ENCODE peak calls at places on chromosomes 13 and 19, in four cellular contexts. M, H, L and B are unnamed samples.

GRCh38 chr13:66159526-66159925 is 1070.6 kb downstream of the PCDH9 start:
- DNase-seq in H (no peak), M (no peak), L (no peak), B (no peak)

GRCh38 chr13:101942038-101942437 is 459.8 kb downstream of the FGF14 start:
- DNase-seq in L (no peak), M (no peak), H (no peak), B (no peak)

GRCh38 chr19:33524024-33524664 is 2.6 kb upstream of the PEPD start:
- DNase-seq in M (no peak), L (peak; percentile 23), H (no peak), B (peak; percentile 25)

GRCh38 chr19:14505488-14506239 is 9.7 kb upstream of the GIPC1 start:
- DNase-seq in L (no peak), M (peak; percentile 51), H (no peak), B (no peak)

GRCh38 chr19:21396893-21397572 is at the start of gene ZNF493:
- DNase-seq in M (peak; percentile 93), L (peak; percentile 94), H (peak; percentile 97), B (peak; percentile 95)

GRCh38 chr19:56146904-56147303 is 5.8 kb downstream of the ZNF444 start:
- DNase-seq in H (no peak), L (no peak), M (no peak), B (no peak)

GRCh38 chr13:74210693-74211393 is 76.6 kb upstream of the KLF12 start:
- DNase-seq in L (peak; percentile 24), M (no peak), H (peak; percentile 89), B (no peak)

GRCh38 chr13:99559560-99559959 is 58.3 kb downstream of the TM9SF2 start:
- DNase-seq in L (no peak), H (no peak), M (no peak), B (no peak)

GRCh38 chr13:108609353-108609752 is 20.1 kb upstream of the MYO16 start:
- DNase-seq in M (no peak), L (no peak), H (no peak), B (no peak)

GRCh38 chr19:50838239-50838638 is 4.9 kb upstream of the KLK15 start:
- DNase-seq in M (no peak), H (no peak), L (no peak), B (no peak)

GRCh38 chr19:11495481-11495880 is 10.2 kb downstream of the ZNF653 start:
- DNase-seq in H (no peak), L (no peak), M (no peak), B (no peak)

GRCh38 chr19:289651-290538 is 1.3 kb downstream of the PLPP2 start:
- DNase-seq in M (no peak), L (no peak), H (no peak), B (no peak)

GRCh38 chr19:35513975-35514809 is 743 bp upstream of the DMKN start:
- DNase-seq in H (no peak), M (no peak), L (no peak), B (no peak)

GRCh38 chr19:10026744-10027143 is 13.5 kb downstream of the RDH8 start:
- DNase-seq in H (no peak), L (no peak), M (no peak), B (no peak)

GRCh38 chr13:96426160-96426559 is 336.3 kb downstream of the HS6ST3 start:
- DNase-seq in L (no peak), H (no peak), M (no peak), B (no peak)

GRCh38 chr13:37869756-37870488 is at the start of gene TRPC4:
- DNase-seq in L (no peak), M (peak; percentile 19), H (peak; percentile 64), B (peak; percentile 50)

GRCh38 chr19:51807111-51807701 is 12.2 kb downstream of the FPR3 start:
- DNase-seq in H (no peak), L (peak; percentile 15), M (no peak), B (no peak)

GRCh38 chr19:3451451-3451866 is 28.9 kb downstream of the SMIM24 start:
- DNase-seq in L (peak; percentile 89), H (no peak), M (no peak), B (peak; percentile 19)

GRCh38 chr13:73057284-73058025 is 1.4 kb upstream of the KLF5 start:
- DNase-seq in M (no peak), H (no peak), L (no peak), B (no peak)

GRCh38 chr19:1602091-1602707 is 3.1 kb downstream of the UQCR11 start:
- DNase-seq in M (no peak), H (no peak), L (no peak), B (no peak)

GRCh38 chr19:49592486-49593232 is 1.7 kb downstream of the PRR12 start:
- DNase-seq in L (no peak), H (no peak), M (no peak), B (no peak)

GRCh38 chr13:102122147-102122546 is 279.7 kb downstream of the FGF14 start:
- DNase-seq in L (no peak), H (no peak), M (no peak), B (no peak)

GRCh38 chr13:94988654-94989053 is 276.3 kb upstream of the SOX21 start:
- DNase-seq in M (no peak), L (no peak), H (no peak), B (no peak)

GRCh38 chr13:28753208-28753892 is 34.6 kb upstream of the SLC46A3 start:
- DNase-seq in M (no peak), H (peak; percentile 86), L (no peak), B (no peak)

GRCh38 chr19:2199215-2199614 is 35.5 kb downstream of the DOT1L start:
- DNase-seq in M (no peak), L (no peak), H (no peak), B (no peak)

DNA sequence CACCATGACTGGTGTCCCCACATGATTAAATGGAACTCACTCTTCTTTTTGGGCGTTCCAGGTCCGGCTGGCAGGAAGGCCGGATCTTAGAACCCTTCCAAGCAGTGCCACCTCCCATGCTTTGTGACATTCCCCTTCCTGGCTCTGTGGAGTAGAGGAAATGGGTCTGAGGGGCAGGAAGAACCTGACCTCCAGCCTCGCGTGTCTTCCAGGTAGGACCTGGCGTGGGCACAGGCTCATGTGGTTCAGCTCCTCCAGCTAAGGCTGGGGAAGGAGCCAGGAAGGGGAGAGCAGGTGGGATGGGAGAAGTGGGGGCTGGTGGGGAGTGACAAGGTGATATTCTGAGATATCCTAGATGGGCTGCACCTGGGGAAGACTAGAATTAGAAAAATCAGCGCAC is 2.1 kb downstream of the TMEM255B start:
- DNase-seq in L (no peak), H (no peak), M (no peak), B (no peak)
- H3K4me1 ChIP-seq in L (peaks cover 7% of the 10 kb centered on the region), H (no peaks in the 10 kb centered on the region), M (no peaks in the 10 kb centered on the region), B (peaks cover 6% of the 10 kb centered on the region)

GRCh38 chr19:13027031-13027430 is 31.8 kb downstream of the NFIX start:
- DNase-seq in M (no peak), H (no peak), L (peak; percentile 27), B (no peak)

GRCh38 chr19:13027557-13027956 is 32.3 kb downstream of the NFIX start:
- DNase-seq in M (no peak), L (no peak), H (no peak), B (no peak)

GRCh38 chr19:13028027-13028426 is 32.8 kb downstream of the NFIX start:
- DNase-seq in H (no peak), L (peak; percentile 14), M (no peak), B (no peak)

GRCh38 chr19:13029893-13030292 is 34.6 kb downstream of the NFIX start:
- DNase-seq in M (peak; percentile 53), H (no peak), L (peak; percentile 74), B (no peak)

GRCh38 chr19:13029301-13029880 is 34.1 kb downstream of the NFIX start:
- DNase-seq in H (no peak), M (no peak), L (peak; percentile 13), B (no peak)
- H3K27ac ChIP-seq in H (peak overlapping the region; percentile 97), M (peak overlapping the region; percentile 99), L (peak overlapping the region; percentile 98), B (peak overlapping the region; percentile 99)

GRCh38 chr13:30565658-30566057 is 52.1 kb upstream of the USPL1 start:
- DNase-seq in M (no peak), H (no peak), L (no peak), B (no peak)

GRCh38 chr13:30567072-30567471 is 50.6 kb upstream of the USPL1 start:
- DNase-seq in H (no peak), M (no peak), L (no peak), B (no peak)

GRCh38 chr13:30559274-30559673 is 58.4 kb upstream of the USPL1 start:
- DNase-seq in L (no peak), M (no peak), H (no peak), B (no peak)

GRCh38 chr13:30561506-30561905 is 56.2 kb upstream of the USPL1 start:
- DNase-seq in L (no peak), M (no peak), H (no peak), B (no peak)

DNA sequence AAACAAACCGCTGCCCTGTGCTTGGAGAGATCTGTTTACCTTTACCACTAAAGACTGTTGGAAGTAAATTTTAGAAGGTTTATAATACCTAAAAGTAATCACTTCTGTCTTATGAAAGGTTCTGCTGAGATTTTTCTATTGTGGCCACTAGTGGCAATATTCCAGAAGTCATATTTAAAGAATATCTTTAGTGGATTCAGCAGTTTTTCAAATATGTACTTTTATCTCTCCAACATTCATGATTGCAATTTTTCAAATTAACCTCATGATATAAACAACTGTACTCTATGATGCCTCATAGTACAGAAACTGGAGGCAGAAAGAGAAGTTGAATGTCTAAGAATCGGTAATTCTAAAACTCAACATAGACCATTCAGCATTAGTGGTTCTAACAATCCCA is 53.2 kb upstream of the USPL1 start:
- DNase-seq in L (no peak), H (no peak), M (no peak), B (no peak)
- TF ChIP-seq CTCF in L (no peak), H (no peak), M (no peak), B (no peak)

GRCh38 chr13:30395192-30396158 is 26.8 kb upstream of the UBE2L5 start:
- DNase-seq in M (peak; percentile 93), H (peak; percentile 95), L (peak; percentile 96), B (peak; percentile 95)
- H3K4me1 ChIP-seq in M (peaks cover 5% of the 10 kb centered on the region), H (no peaks in the 10 kb centered on the region), L (peaks cover 7% of the 10 kb centered on the region), B (no peaks in the 10 kb centered on the region)

DNA sequence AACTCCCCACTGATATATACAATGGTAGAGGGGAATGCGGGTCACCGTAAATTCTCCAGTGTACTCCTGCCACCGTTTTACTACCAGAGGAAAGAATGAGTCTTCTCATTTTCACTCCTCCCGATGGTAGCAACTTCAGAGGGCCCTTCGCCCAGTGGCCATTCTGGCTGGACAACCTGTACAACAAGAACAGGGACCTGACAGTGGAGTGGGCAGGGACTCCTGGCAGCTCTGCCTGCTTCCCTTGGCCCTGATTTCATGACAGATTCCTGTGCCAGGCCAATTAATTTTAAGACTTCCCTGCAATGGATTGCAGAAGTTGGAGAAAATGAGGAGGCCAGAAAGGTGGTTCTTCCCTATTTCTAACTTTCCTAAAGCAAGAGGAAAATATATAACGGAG is 148.9 kb downstream of the GPC6 start:
- DNase-seq in M (no peak), L (no peak), H (no peak), B (no peak)
- H3K27ac ChIP-seq in M (no peak overlapping the region), L (no peak overlapping the region), H (no peak overlapping the region), B (no peak overlapping the region)

GRCh38 chr13:41463823-41464602 is 6.7 kb downstream of the RGCC start:
- DNase-seq in H (no peak), L (no peak), M (no peak), B (no peak)
- TF ChIP-seq CTCF in H (no peak), L (no peak), M (no peak), B (no peak)